ENCODE peak calls at places on chromosome 1, in five cellular contexts. D is lower leg skin; K is lung microvascular endothelial cell; L is left cardiac atrium; X is activated CD4-positive, alpha-beta T cell treated with anti-CD3 and anti-CD28 coated beads for 4 hours. V is an unnamed sample.

GRCh38 chr1:41493626-41494350 is 9.3 kb upstream of the EDN2 start:
- DNase-seq in K (no peak), X (no peak), L (no peak), D (no peak), V (no peak)

GRCh38 chr1:89616844-89617627 is 15.9 kb upstream of the LRRC8C start:
- DNase-seq in K (no peak), D (no peak), L (no peak), X (no peak), V (no peak)

GRCh38 chr1:44547837-44548236 is 126.4 kb downstream of the TMEM53 start:
- DNase-seq in K (no peak), D (no peak), X (no peak), L (no peak), V (no peak)

GRCh38 chr1:85473390-85473789 is 8.4 kb upstream of the DDAH1 start:
- DNase-seq in K (no peak), X (no peak), D (no peak), L (no peak), V (no peak)

GRCh38 chr1:15325375-15326085 is 78.5 kb downstream of the FHAD1 start:
- DNase-seq in K (no peak), X (no peak), D (no peak), L (no peak), V (no peak)

GRCh38 chr1:155934097-155934932 is at the start of gene KHDC4:
- DNase-seq in L (peak), X (peak), D (peak), K (peak), V (peak)

GRCh38 chr1:101080859-101081258 is 55.3 kb upstream of the DPH5 start:
- DNase-seq in K (no peak), D (no peak), X (no peak), L (no peak), V (no peak)

GRCh38 chr1:238485906-238486219 is 595.1 kb upstream of the ZP4 start:
- DNase-seq in K (no peak), L (no peak), D (no peak), X (no peak), V (no peak)

GRCh38 chr1:19730793-19731192 is 66.1 kb downstream of the HTR6 start:
- DNase-seq in K (no peak), D (no peak), X (no peak), L (no peak), V (no peak)

GRCh38 chr1:207069059-207069458 is 16.0 kb downstream of the PFKFB2 start:
- DNase-seq in D (no peak), X (no peak), K (no peak), L (no peak), V (no peak)

GRCh38 chr1:26010800-26011199 is 10.8 kb upstream of the EXTL1 start:
- DNase-seq in D (no peak), L (no peak), K (no peak), X (no peak), V (no peak)

GRCh38 chr1:227556288-227556687 is 7.1 kb upstream of the ZNF678 start:
- DNase-seq in D (no peak), L (no peak), X (no peak), K (no peak), V (no peak)

GRCh38 chr1:42211224-42211623 is 46.7 kb upstream of the GUCA2A start:
- DNase-seq in K (peak), D (no peak), L (no peak), X (no peak), V (no peak)

GRCh38 chr1:84060781-84061180 is 61.8 kb upstream of the TTLL7 start:
- DNase-seq in L (no peak), D (no peak), X (no peak), K (no peak), V (no peak)

GRCh38 chr1:77313491-77313890 is 31.7 kb downstream of the AK5 start:
- DNase-seq in L (no peak), X (no peak), D (no peak), K (peak), V (no peak)

GRCh38 chr1:201946224-201946908 is at the start of gene LMOD1:
- DNase-seq in X (no peak), D (peak), K (peak), L (peak), V (peak)

GRCh38 chr1:7528386-7529031 is 242.6 kb upstream of the VAMP3 start:
- DNase-seq in D (no peak), K (no peak), L (no peak), X (no peak), V (no peak)

GRCh38 chr1:41540886-41541591 is 56.6 kb upstream of the EDN2 start:
- DNase-seq in K (peak), X (no peak), L (no peak), D (no peak), V (peak)

GRCh38 chr1:154306151-154306550 is 14.7 kb upstream of the AQP10 start:
- DNase-seq in D (no peak), K (no peak), X (no peak), L (no peak), V (no peak)

GRCh38 chr1:220776725-220777326 is 9.9 kb upstream of the MTARC1 start:
- DNase-seq in D (peak), L (peak), K (peak), X (peak), V (peak)

GRCh38 chr1:182391362-182392044 is at the start of gene GLUL:
- DNase-seq in K (peak), D (peak), L (peak), X (peak), V (peak)

GRCh38 chr1:41481109-41481775 is 3.2 kb downstream of the EDN2 start:
- DNase-seq in D (no peak), L (no peak), K (no peak), X (no peak), V (no peak)

GRCh38 chr1:71047635-71048607 is at the start of gene PTGER3:
- DNase-seq in X (peak), L (peak), K (no peak), D (peak), V (peak)

GRCh38 chr1:201309420-201309819 is 26.1 kb downstream of the PKP1 start:
- DNase-seq in K (peak), D (peak), L (peak), X (no peak), V (peak)

GRCh38 chr1:6141601-6142000 is 38.5 kb downstream of the CHD5 start:
- DNase-seq in X (no peak), D (no peak), L (no peak), K (no peak), V (no peak)